ENCODE peak calls at places on chromosomes 13 and 19, in seven cellular contexts. One of them, this sample, is unnamed. For H3K4me1, the result is how much of the 10 kb centered on the place peaks cover.

GRCh38 chr13:39406688-39407087 is 196.3 kb downstream of the LHFPL6 start:
- DNase-seq in vagina: no peak
- DNase-seq in IMR-90: no peak
- DNase-seq in spleen: no peak
- DNase-seq in SK-N-SH: no peak
- DNase-seq in upper lobe of left lung: no peak
- DNase-seq in breast epithelium: no peak
- DNase-seq in this sample: no peak

GRCh38 chr19:9313756-9314155 is 4.1 kb upstream of the ZNF699 start:
- DNase-seq in SK-N-SH: no peak
- DNase-seq in vagina: no peak
- DNase-seq in upper lobe of left lung: no peak
- DNase-seq in IMR-90: no peak
- DNase-seq in spleen: no peak
- DNase-seq in breast epithelium: no peak
- DNase-seq in this sample: no peak

GRCh38 chr13:51221674-51222509 is at the start of gene FAM124A:
- DNase-seq in breast epithelium: no peak
- DNase-seq in upper lobe of left lung: peak
- DNase-seq in IMR-90: peak
- DNase-seq in spleen: peak
- DNase-seq in vagina: no peak
- DNase-seq in SK-N-SH: peak
- DNase-seq in this sample: peak

GRCh38 chr13:28415994-28416411 is 78.9 kb downstream of the FLT1 start:
- DNase-seq in SK-N-SH: no peak
- DNase-seq in vagina: no peak
- DNase-seq in IMR-90: no peak
- DNase-seq in breast epithelium: no peak
- DNase-seq in spleen: no peak
- DNase-seq in upper lobe of left lung: no peak
- DNase-seq in this sample: no peak

GRCh38 chr19:55493052-55493649 is 4.9 kb downstream of the SSC5D start:
- DNase-seq in vagina: no peak
- DNase-seq in IMR-90: peak
- DNase-seq in breast epithelium: no peak
- DNase-seq in upper lobe of left lung: no peak
- DNase-seq in spleen: no peak
- DNase-seq in SK-N-SH: no peak
- DNase-seq in this sample: no peak

GRCh38 chr13:45954861-45955595 is 97.5 kb downstream of the ZC3H13 start:
- DNase-seq in IMR-90: no peak
- DNase-seq in upper lobe of left lung: no peak
- DNase-seq in spleen: no peak
- DNase-seq in vagina: no peak
- DNase-seq in SK-N-SH: no peak
- DNase-seq in breast epithelium: no peak
- DNase-seq in this sample: no peak

GRCh38 chr19:49807888-49808675 is 5.0 kb downstream of the FUZ start:
- DNase-seq in spleen: peak
- DNase-seq in breast epithelium: no peak
- DNase-seq in vagina: no peak
- DNase-seq in upper lobe of left lung: no peak
- DNase-seq in IMR-90: no peak
- DNase-seq in SK-N-SH: no peak
- DNase-seq in this sample: no peak

GRCh38 chr19:58330458-58330857 is 3.7 kb downstream of the ZSCAN22 start:
- DNase-seq in upper lobe of left lung: no peak
- DNase-seq in spleen: no peak
- DNase-seq in SK-N-SH: no peak
- DNase-seq in vagina: no peak
- DNase-seq in breast epithelium: no peak
- DNase-seq in IMR-90: peak
- DNase-seq in this sample: no peak

GRCh38 chr13:42047561-42048322 is 706 bp upstream of the DGKH start:
- DNase-seq in vagina: no peak
- DNase-seq in SK-N-SH: peak
- DNase-seq in spleen: peak
- DNase-seq in breast epithelium: peak
- DNase-seq in IMR-90: peak
- DNase-seq in upper lobe of left lung: peak
- DNase-seq in this sample: peak

GRCh38 chr13:90246005-90246404 is 1101.5 kb upstream of the MIR17HG start:
- DNase-seq in upper lobe of left lung: no peak
- DNase-seq in vagina: no peak
- DNase-seq in spleen: no peak
- DNase-seq in breast epithelium: no peak
- DNase-seq in SK-N-SH: no peak
- DNase-seq in IMR-90: no peak
- DNase-seq in this sample: no peak

GRCh38 chr13:114099191-114099590 is 33.2 kb downstream of the RASA3 start:
- DNase-seq in vagina: no peak
- DNase-seq in upper lobe of left lung: peak
- DNase-seq in breast epithelium: peak
- DNase-seq in SK-N-SH: peak
- DNase-seq in IMR-90: peak
- DNase-seq in spleen: peak
- DNase-seq in this sample: peak

GRCh38 chr13:113769881-113770280 is 10.9 kb downstream of the TMEM255B start:
- DNase-seq in IMR-90: no peak
- DNase-seq in spleen: peak
- DNase-seq in SK-N-SH: no peak
- DNase-seq in breast epithelium: no peak
- DNase-seq in upper lobe of left lung: no peak
- DNase-seq in vagina: no peak
- DNase-seq in this sample: peak

GRCh38 chr19:51811344-51811743 is 16.4 kb downstream of the FPR3 start:
- DNase-seq in IMR-90: no peak
- DNase-seq in SK-N-SH: no peak
- DNase-seq in vagina: no peak
- DNase-seq in breast epithelium: no peak
- DNase-seq in spleen: no peak
- DNase-seq in upper lobe of left lung: no peak
- DNase-seq in this sample: no peak

GRCh38 chr13:67549331-67549730 is 319.2 kb upstream of the PCDH9 start:
- DNase-seq in upper lobe of left lung: no peak
- DNase-seq in vagina: no peak
- DNase-seq in spleen: no peak
- DNase-seq in IMR-90: peak
- DNase-seq in breast epithelium: no peak
- DNase-seq in SK-N-SH: no peak
- DNase-seq in this sample: no peak

GRCh38 chr19:48391100-48392005 is at the start of gene KDELR1:
- DNase-seq in upper lobe of left lung: peak
- DNase-seq in IMR-90: peak
- DNase-seq in spleen: peak
- DNase-seq in breast epithelium: peak
- DNase-seq in SK-N-SH: peak
- DNase-seq in vagina: no peak
- DNase-seq in this sample: peak

GRCh38 chr19:38700933-38701454 is 43.3 kb downstream of the CAPN12 start:
- DNase-seq in breast epithelium: no peak
- DNase-seq in vagina: no peak
- DNase-seq in SK-N-SH: no peak
- DNase-seq in IMR-90: no peak
- DNase-seq in spleen: no peak
- DNase-seq in upper lobe of left lung: no peak
- DNase-seq in this sample: no peak

DNA sequence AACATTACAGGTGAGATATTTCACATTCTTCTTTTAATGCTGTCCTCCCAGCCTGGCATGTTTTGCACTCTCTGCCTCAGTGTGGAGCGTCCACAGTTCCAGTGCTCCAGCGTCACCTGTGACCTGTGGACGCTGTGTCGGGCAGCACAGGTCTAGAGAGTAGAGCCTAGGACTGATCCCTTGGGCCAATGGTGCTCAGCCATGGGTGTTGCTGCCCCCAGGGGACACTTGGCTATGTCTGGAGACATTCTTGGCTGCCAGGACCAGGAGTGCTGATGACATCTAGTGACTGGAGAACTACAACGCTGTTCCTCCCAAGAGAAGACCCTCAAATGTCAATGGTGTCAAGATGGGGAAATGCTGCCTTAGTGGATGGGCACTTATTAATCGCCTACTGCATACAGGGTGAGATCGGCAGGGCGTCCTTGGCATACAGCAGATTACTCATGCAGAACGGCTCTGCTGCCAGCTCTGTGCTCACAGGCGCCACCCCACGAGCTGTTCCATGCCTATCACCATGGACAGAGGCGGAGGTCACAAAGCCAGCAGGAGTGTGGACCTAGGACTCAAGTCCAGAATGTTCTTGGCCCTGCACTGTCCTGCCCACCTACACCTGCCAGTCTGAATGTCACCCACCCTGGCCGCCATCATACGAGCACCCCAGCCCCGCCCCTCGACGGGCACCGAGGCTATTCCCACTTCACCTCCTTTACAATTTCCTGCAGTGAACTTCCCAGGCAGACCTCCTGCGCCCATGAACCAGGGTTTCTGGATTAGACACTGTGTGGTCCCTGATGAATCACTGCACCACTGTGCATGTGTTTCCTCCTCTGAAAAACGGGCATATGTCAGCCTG is 13.9 kb upstream of the MADCAM1 start:
- DNase-seq in IMR-90: no peak
- DNase-seq in vagina: no peak
- DNase-seq in SK-N-SH: peak
- DNase-seq in spleen: peak
- DNase-seq in upper lobe of left lung: no peak
- DNase-seq in breast epithelium: no peak
- DNase-seq in this sample: no peak
- TF ChIP-seq CTCF in IMR-90: no peak
- TF ChIP-seq CTCF in vagina: no peak
- TF ChIP-seq CTCF in SK-N-SH: no peak
- TF ChIP-seq CTCF in spleen: no peak
- TF ChIP-seq CTCF in upper lobe of left lung: no peak
- TF ChIP-seq CTCF in breast epithelium: no peak
- TF ChIP-seq CTCF in this sample: peak

GRCh38 chr19:42279902-42280760 is 11.1 kb downstream of the CIC start:
- DNase-seq in spleen: peak
- DNase-seq in upper lobe of left lung: peak
- DNase-seq in vagina: no peak
- DNase-seq in breast epithelium: peak
- DNase-seq in IMR-90: peak
- DNase-seq in SK-N-SH: peak
- DNase-seq in this sample: peak
- H3K4me1 ChIP-seq in spleen: half or more
- H3K4me1 ChIP-seq in upper lobe of left lung: half or more
- H3K4me1 ChIP-seq in vagina: half or more
- H3K4me1 ChIP-seq in breast epithelium: under half
- H3K4me1 ChIP-seq in IMR-90: under half
- H3K4me1 ChIP-seq in SK-N-SH: half or more
- H3K4me1 ChIP-seq in this sample: half or more

DNA sequence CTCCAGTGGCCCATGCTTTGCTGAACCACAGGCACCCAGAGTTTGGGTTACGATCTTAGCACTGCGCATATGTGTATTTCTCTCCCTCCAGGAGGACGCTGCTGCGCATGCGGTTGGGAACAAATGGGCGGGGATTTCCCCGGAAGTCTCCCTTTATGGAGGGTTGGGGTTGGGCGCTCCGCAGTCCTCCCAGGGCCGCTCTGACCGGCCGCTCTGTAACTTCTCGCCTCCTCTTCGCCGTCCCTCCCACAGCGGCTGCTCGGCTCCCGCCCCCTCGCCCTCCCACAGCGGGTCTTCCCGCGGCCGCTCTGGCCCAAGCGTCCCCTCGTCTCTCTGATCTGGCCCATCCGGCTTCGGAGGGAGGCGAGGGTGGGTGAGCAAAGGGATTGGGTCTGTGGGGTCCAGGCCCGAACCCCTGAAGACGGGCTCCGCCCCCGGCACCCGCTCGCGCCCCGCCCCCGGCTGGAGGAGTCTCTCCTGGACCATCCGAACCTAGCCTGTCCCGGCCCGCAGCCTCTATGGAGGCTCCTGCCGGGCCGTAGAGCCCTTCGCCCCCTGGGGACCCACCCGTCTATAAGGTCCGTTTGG is at the start of gene MEGF8:
- DNase-seq in vagina: peak
- DNase-seq in breast epithelium: peak
- DNase-seq in upper lobe of left lung: peak
- DNase-seq in spleen: peak
- DNase-seq in IMR-90: peak
- DNase-seq in SK-N-SH: peak
- DNase-seq in this sample: peak
- TF ChIP-seq CTCF in vagina: peak
- TF ChIP-seq CTCF in breast epithelium: no peak
- TF ChIP-seq CTCF in upper lobe of left lung: peak
- TF ChIP-seq CTCF in spleen: peak
- TF ChIP-seq CTCF in IMR-90: peak
- TF ChIP-seq CTCF in SK-N-SH: peak
- TF ChIP-seq CTCF in this sample: peak

DNA sequence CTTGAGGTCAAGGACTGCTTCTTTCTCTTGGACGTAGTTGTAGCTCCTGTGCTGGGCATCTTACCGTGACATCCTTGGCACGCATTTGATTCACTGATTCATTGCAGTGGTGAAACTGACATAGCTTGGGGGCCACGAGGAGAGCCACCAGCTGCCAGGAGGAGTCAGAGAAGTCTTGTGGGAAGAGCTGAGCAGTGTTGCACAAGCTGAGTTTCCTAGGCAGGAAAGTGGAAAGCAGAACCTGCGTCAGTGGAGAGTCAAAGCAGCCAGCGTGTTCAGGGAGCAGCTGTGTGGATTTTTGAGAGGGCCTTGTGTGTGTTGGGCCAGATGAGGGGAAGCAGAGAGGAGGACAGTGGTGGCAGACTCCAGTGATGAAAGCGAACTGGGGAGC is 5.3 kb upstream of the GPR183 start:
- DNase-seq in breast epithelium: no peak
- DNase-seq in vagina: peak
- DNase-seq in IMR-90: peak
- DNase-seq in upper lobe of left lung: no peak
- DNase-seq in SK-N-SH: peak
- DNase-seq in spleen: no peak
- DNase-seq in this sample: peak
- H3K4me1 ChIP-seq in breast epithelium: under half
- H3K4me1 ChIP-seq in vagina: under half
- H3K4me1 ChIP-seq in IMR-90: under half
- H3K4me1 ChIP-seq in upper lobe of left lung: under half
- H3K4me1 ChIP-seq in SK-N-SH: under half
- H3K4me1 ChIP-seq in spleen: half or more
- H3K4me1 ChIP-seq in this sample: under half

DNA sequence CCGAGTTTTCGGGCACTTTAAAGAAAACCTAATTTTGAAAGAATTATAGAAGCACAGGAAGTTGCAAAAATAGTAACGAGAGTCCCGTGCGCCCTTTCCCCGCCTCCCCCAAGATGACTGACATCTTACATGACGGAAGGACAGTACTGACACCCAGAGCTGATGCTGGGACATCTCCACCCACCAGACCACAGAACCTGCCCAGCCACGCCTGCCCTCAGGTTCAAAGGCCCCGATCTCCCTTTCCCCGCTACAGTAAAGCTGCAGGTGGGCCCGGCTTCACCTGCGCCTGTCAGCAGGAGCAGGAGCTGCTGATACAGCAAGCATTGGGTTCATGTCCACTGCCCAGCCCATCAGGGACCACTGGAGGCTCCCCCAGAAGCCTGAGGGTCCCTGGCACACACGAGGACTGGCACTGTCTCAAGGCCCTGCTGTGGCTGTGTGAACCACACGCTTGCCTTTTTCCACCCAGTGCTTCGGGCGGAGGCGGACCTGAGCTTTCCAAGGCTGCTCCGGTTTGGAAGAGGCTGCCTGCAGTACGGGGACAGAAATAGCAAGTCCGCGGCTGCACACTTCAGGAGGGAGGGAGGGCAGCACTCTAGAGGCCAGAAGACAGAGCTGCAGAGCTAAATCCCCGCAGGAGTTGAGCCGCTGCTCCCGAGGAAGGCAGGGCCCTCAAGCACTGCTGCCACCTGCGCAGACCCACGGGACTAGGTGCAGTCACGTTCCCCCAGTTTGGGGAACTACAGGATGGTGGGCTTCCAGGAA is 8.7 kb downstream of the MAP2K2 start:
- DNase-seq in vagina: no peak
- DNase-seq in spleen: peak
- DNase-seq in IMR-90: no peak
- DNase-seq in upper lobe of left lung: peak
- DNase-seq in breast epithelium: no peak
- DNase-seq in SK-N-SH: peak
- DNase-seq in this sample: no peak
- TF ChIP-seq CTCF in vagina: no peak
- TF ChIP-seq CTCF in spleen: peak
- TF ChIP-seq CTCF in IMR-90: no peak
- TF ChIP-seq CTCF in upper lobe of left lung: no peak
- TF ChIP-seq CTCF in breast epithelium: no peak
- TF ChIP-seq CTCF in SK-N-SH: no peak
- TF ChIP-seq CTCF in this sample: no peak